ENCODE peak calls at places on chromosomes 11 and 22, in five cellular contexts. One of them, this sample, is unnamed.

GRCh38 chr11:76074178-76075112 is 131.9 kb downstream of the WNT11 start:
- DNase-seq in glutamatergic neuron: no peak
- DNase-seq in right lobe of liver: no peak
- DNase-seq in tibial artery: no peak
- DNase-seq in fibroblast of pulmonary artery: peak
- DNase-seq in this sample: no peak

GRCh38 chr11:14386895-14387480 is 28.0 kb upstream of the RRAS2 start:
- DNase-seq in glutamatergic neuron: peak
- DNase-seq in right lobe of liver: no peak
- DNase-seq in tibial artery: no peak
- DNase-seq in fibroblast of pulmonary artery: peak
- DNase-seq in this sample: no peak

GRCh38 chr22:42162728-42163489 is 32.3 kb upstream of the CYP2D6 start:
- DNase-seq in glutamatergic neuron: no peak
- DNase-seq in right lobe of liver: no peak
- DNase-seq in tibial artery: no peak
- DNase-seq in fibroblast of pulmonary artery: no peak
- DNase-seq in this sample: no peak

GRCh38 chr22:29030618-29031235 is 30.9 kb downstream of the C22orf31 start:
- DNase-seq in glutamatergic neuron: peak
- DNase-seq in right lobe of liver: peak
- DNase-seq in tibial artery: peak
- DNase-seq in fibroblast of pulmonary artery: peak
- DNase-seq in this sample: no peak

GRCh38 chr11:10605941-10606381 is 37.5 kb upstream of the LYVE1 start:
- DNase-seq in glutamatergic neuron: peak
- DNase-seq in right lobe of liver: no peak
- DNase-seq in tibial artery: peak
- DNase-seq in fibroblast of pulmonary artery: peak
- DNase-seq in this sample: no peak

GRCh38 chr11:16454284-16454683 is 97.9 kb upstream of the SOX6 start:
- DNase-seq in glutamatergic neuron: no peak
- DNase-seq in right lobe of liver: no peak
- DNase-seq in tibial artery: no peak
- DNase-seq in fibroblast of pulmonary artery: no peak
- DNase-seq in this sample: no peak

GRCh38 chr11:44573333-44573732 is 7.9 kb downstream of the CD82 start:
- DNase-seq in glutamatergic neuron: no peak
- DNase-seq in right lobe of liver: no peak
- DNase-seq in tibial artery: no peak
- DNase-seq in fibroblast of pulmonary artery: no peak
- DNase-seq in this sample: no peak

GRCh38 chr11:32068134-32068533 is 22.7 kb upstream of the RCN1 start:
- DNase-seq in glutamatergic neuron: no peak
- DNase-seq in right lobe of liver: no peak
- DNase-seq in tibial artery: no peak
- DNase-seq in fibroblast of pulmonary artery: no peak
- DNase-seq in this sample: no peak

GRCh38 chr11:59427068-59427382 is 812 bp upstream of the OR5A2 start:
- DNase-seq in glutamatergic neuron: no peak
- DNase-seq in right lobe of liver: no peak
- DNase-seq in tibial artery: no peak
- DNase-seq in fibroblast of pulmonary artery: no peak
- DNase-seq in this sample: no peak

GRCh38 chr11:80727315-80727714 is 1286.5 kb upstream of the TENM4 start:
- DNase-seq in glutamatergic neuron: peak
- DNase-seq in right lobe of liver: no peak
- DNase-seq in tibial artery: no peak
- DNase-seq in fibroblast of pulmonary artery: peak
- DNase-seq in this sample: no peak

GRCh38 chr22:39181356-39181755 is 28.9 kb upstream of the CBX7 start:
- DNase-seq in glutamatergic neuron: no peak
- DNase-seq in right lobe of liver: no peak
- DNase-seq in tibial artery: no peak
- DNase-seq in fibroblast of pulmonary artery: no peak
- DNase-seq in this sample: no peak

GRCh38 chr22:46979506-46979905 is 217.1 kb downstream of the TBC1D22A start:
- DNase-seq in glutamatergic neuron: no peak
- DNase-seq in right lobe of liver: no peak
- DNase-seq in tibial artery: no peak
- DNase-seq in fibroblast of pulmonary artery: no peak
- DNase-seq in this sample: peak

GRCh38 chr22:49321477-49322055 is 506.1 kb downstream of the BRD1 start:
- DNase-seq in glutamatergic neuron: no peak
- DNase-seq in right lobe of liver: peak
- DNase-seq in tibial artery: no peak
- DNase-seq in fibroblast of pulmonary artery: no peak
- DNase-seq in this sample: peak

GRCh38 chr11:34308821-34309585 is 48.8 kb downstream of the ABTB2 start:
- DNase-seq in glutamatergic neuron: no peak
- DNase-seq in right lobe of liver: peak
- DNase-seq in tibial artery: peak
- DNase-seq in fibroblast of pulmonary artery: peak
- DNase-seq in this sample: no peak
- TF ChIP-seq CTCF in glutamatergic neuron: no peak
- TF ChIP-seq CTCF in right lobe of liver: peak
- TF ChIP-seq CTCF in tibial artery: no peak
- TF ChIP-seq CTCF in fibroblast of pulmonary artery: no peak
- TF ChIP-seq CTCF in this sample: no peak

GRCh38 chr22:36222887-36223450 is 16.4 kb downstream of the APOL2 start:
- DNase-seq in glutamatergic neuron: no peak
- DNase-seq in right lobe of liver: no peak
- DNase-seq in tibial artery: no peak
- DNase-seq in fibroblast of pulmonary artery: no peak
- DNase-seq in this sample: no peak
- TF ChIP-seq CTCF in glutamatergic neuron: no peak
- TF ChIP-seq CTCF in right lobe of liver: no peak
- TF ChIP-seq CTCF in tibial artery: no peak
- TF ChIP-seq CTCF in fibroblast of pulmonary artery: no peak
- TF ChIP-seq CTCF in this sample: no peak

DNA sequence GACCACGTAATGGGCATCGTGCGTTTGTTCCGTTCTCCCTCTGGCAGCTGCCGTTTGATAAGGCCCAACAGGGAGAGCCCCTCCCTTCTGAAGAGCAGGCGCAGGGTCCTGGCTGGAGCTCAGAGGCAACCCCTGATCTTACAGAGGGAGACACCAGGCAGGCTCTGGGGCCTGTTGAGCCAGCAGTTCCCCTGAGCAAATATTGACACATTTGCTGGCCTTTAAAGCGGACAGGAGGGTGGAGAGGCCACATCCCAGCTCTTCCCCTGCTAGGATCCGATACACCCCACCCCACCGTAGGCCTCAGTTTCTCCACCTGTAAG is 11.8 kb upstream of the C1QTNF6 start:
- DNase-seq in glutamatergic neuron: no peak
- DNase-seq in right lobe of liver: peak
- DNase-seq in tibial artery: no peak
- DNase-seq in fibroblast of pulmonary artery: no peak
- DNase-seq in this sample: no peak
- TF ChIP-seq CTCF in glutamatergic neuron: peak
- TF ChIP-seq CTCF in right lobe of liver: no peak
- TF ChIP-seq CTCF in tibial artery: no peak
- TF ChIP-seq CTCF in fibroblast of pulmonary artery: no peak
- TF ChIP-seq CTCF in this sample: peak

GRCh38 chr22:26552466-26552865 is 37.5 kb downstream of the TPST2 start:
- DNase-seq in glutamatergic neuron: no peak
- DNase-seq in right lobe of liver: no peak
- DNase-seq in tibial artery: no peak
- DNase-seq in fibroblast of pulmonary artery: peak
- DNase-seq in this sample: no peak

GRCh38 chr22:26553056-26553752 is 36.7 kb downstream of the TPST2 start:
- DNase-seq in glutamatergic neuron: no peak
- DNase-seq in right lobe of liver: no peak
- DNase-seq in tibial artery: no peak
- DNase-seq in fibroblast of pulmonary artery: peak
- DNase-seq in this sample: no peak

GRCh38 chr22:26556904-26557303 is 33.0 kb downstream of the TPST2 start:
- DNase-seq in glutamatergic neuron: no peak
- DNase-seq in right lobe of liver: peak
- DNase-seq in tibial artery: no peak
- DNase-seq in fibroblast of pulmonary artery: no peak
- DNase-seq in this sample: no peak

GRCh38 chr22:26555478-26555877 is 34.5 kb downstream of the TPST2 start:
- DNase-seq in glutamatergic neuron: no peak
- DNase-seq in right lobe of liver: peak
- DNase-seq in tibial artery: no peak
- DNase-seq in fibroblast of pulmonary artery: no peak
- DNase-seq in this sample: no peak

GRCh38 chr22:26554956-26555355 is 35.0 kb downstream of the TPST2 start:
- DNase-seq in glutamatergic neuron: no peak
- DNase-seq in right lobe of liver: no peak
- DNase-seq in tibial artery: no peak
- DNase-seq in fibroblast of pulmonary artery: no peak
- DNase-seq in this sample: no peak
- TF ChIP-seq CTCF in glutamatergic neuron: no peak
- TF ChIP-seq CTCF in right lobe of liver: no peak
- TF ChIP-seq CTCF in tibial artery: no peak
- TF ChIP-seq CTCF in fibroblast of pulmonary artery: no peak
- TF ChIP-seq CTCF in this sample: no peak

GRCh38 chr11:64344160-64344559 is 4.2 kb downstream of the CCDC88B start:
- DNase-seq in glutamatergic neuron: no peak
- DNase-seq in right lobe of liver: no peak
- DNase-seq in tibial artery: no peak
- DNase-seq in fibroblast of pulmonary artery: no peak
- DNase-seq in this sample: no peak
- TF ChIP-seq CTCF in glutamatergic neuron: no peak
- TF ChIP-seq CTCF in right lobe of liver: no peak
- TF ChIP-seq CTCF in tibial artery: no peak
- TF ChIP-seq CTCF in fibroblast of pulmonary artery: no peak
- TF ChIP-seq CTCF in this sample: no peak

GRCh38 chr11:66312549-66313320 is 4.1 kb downstream of the CD248 start:
- DNase-seq in glutamatergic neuron: peak
- DNase-seq in right lobe of liver: peak
- DNase-seq in tibial artery: peak
- DNase-seq in fibroblast of pulmonary artery: peak
- DNase-seq in this sample: peak

GRCh38 chr11:66314561-66315497 is 2.0 kb downstream of the CD248 start:
- DNase-seq in glutamatergic neuron: no peak
- DNase-seq in right lobe of liver: no peak
- DNase-seq in tibial artery: no peak
- DNase-seq in fibroblast of pulmonary artery: no peak
- DNase-seq in this sample: no peak

GRCh38 chr11:66311965-66312548 is 4.8 kb downstream of the CD248 start:
- DNase-seq in glutamatergic neuron: peak
- DNase-seq in right lobe of liver: peak
- DNase-seq in tibial artery: peak
- DNase-seq in fibroblast of pulmonary artery: peak
- DNase-seq in this sample: peak

GRCh38 chr11:66314186-66314501 is 2.7 kb downstream of the CD248 start:
- DNase-seq in glutamatergic neuron: no peak
- DNase-seq in right lobe of liver: no peak
- DNase-seq in tibial artery: no peak
- DNase-seq in fibroblast of pulmonary artery: no peak
- DNase-seq in this sample: no peak

GRCh38 chr11:66313321-66314185 is 3.3 kb downstream of the CD248 start:
- DNase-seq in glutamatergic neuron: no peak
- DNase-seq in right lobe of liver: no peak
- DNase-seq in tibial artery: no peak
- DNase-seq in fibroblast of pulmonary artery: peak
- DNase-seq in this sample: no peak
- TF ChIP-seq CTCF in glutamatergic neuron: peak
- TF ChIP-seq CTCF in right lobe of liver: no peak
- TF ChIP-seq CTCF in tibial artery: no peak
- TF ChIP-seq CTCF in fibroblast of pulmonary artery: no peak
- TF ChIP-seq CTCF in this sample: peak

This sample was measured in osteocyte.